ENCODE peak calls at places on chromosomes 13 and 19, in nine cellular contexts. Q is fibroblast of lung; A is Panc1; Y is RWPE1; B is small intestine; O is tibial nerve; V is foreskin keratinocyte; M is heart right ventricle; L is CD4-positive, alpha-beta T cell. J is an unnamed sample.

GRCh38 chr13:27551563-27551962 is 68.8 kb downstream of the LNX2 start:
- DNase-seq in Y (no peak), A (no peak), L (no peak), V (no peak), O (no peak), Q (no peak), M (no peak), B (peak), J (no peak)

GRCh38 chr19:55091126-55091910 is 15.6 kb downstream of the EPS8L1 start:
- DNase-seq in O (no peak), Y (no peak), A (no peak), V (no peak), Q (no peak), M (no peak), B (no peak), L (no peak), J (no peak)

GRCh38 chr13:53142301-53142700 is 113.7 kb downstream of the OLFM4 start:
- DNase-seq in L (no peak), Y (no peak), O (no peak), A (no peak), B (no peak), V (no peak), M (no peak), Q (peak), J (no peak)

GRCh38 chr13:98676239-98676638 is 76.2 kb downstream of the SLC15A1 start:
- DNase-seq in M (no peak), Y (no peak), O (no peak), A (no peak), L (no peak), V (peak), Q (no peak), B (no peak), J (no peak)

GRCh38 chr19:31718041-31718440 is 368.8 kb upstream of the TSHZ3 start:
- DNase-seq in A (no peak), L (no peak), Y (no peak), M (no peak), B (no peak), Q (peak), O (no peak), V (peak), J (no peak)

GRCh38 chr19:46351241-46352041 is 4.6 kb downstream of the PPP5C start:
- DNase-seq in Y (peak), O (no peak), M (peak), Q (peak), B (peak), A (no peak), V (peak), L (no peak), J (no peak)

GRCh38 chr13:111857846-111858560 is 208.9 kb upstream of the SOX1 start:
- DNase-seq in A (no peak), L (no peak), Y (no peak), B (no peak), V (no peak), O (no peak), Q (no peak), M (no peak), J (no peak)

GRCh38 chr19:24054044-24054935 is 32.7 kb upstream of the ZNF254 start:
- DNase-seq in L (no peak), Y (peak), Q (peak), V (peak), A (peak), M (no peak), B (no peak), O (no peak), J (no peak)

GRCh38 chr19:54707932-54708331 is 16.3 kb upstream of the KIR3DL3 start:
- DNase-seq in V (no peak), M (no peak), L (no peak), O (no peak), Y (no peak), B (peak), Q (no peak), A (no peak), J (no peak)

GRCh38 chr13:44159633-44160279 is 213.9 kb upstream of the SERP2 start:
- DNase-seq in B (no peak), Q (peak), O (no peak), Y (peak), M (no peak), L (no peak), A (peak), V (peak), J (no peak)

GRCh38 chr13:48660356-48661076 is 6.8 kb downstream of the CYSLTR2 start:
- DNase-seq in Q (no peak), O (no peak), A (no peak), L (no peak), M (no peak), Y (no peak), V (no peak), B (no peak), J (no peak)

GRCh38 chr13:110993788-110994187 is 78.9 kb upstream of the ANKRD10 start:
- DNase-seq in O (no peak), Q (no peak), B (no peak), L (no peak), M (no peak), Y (no peak), V (no peak), A (no peak), J (no peak)

GRCh38 chr13:65909501-65909900 is 1320.6 kb downstream of the PCDH9 start:
- DNase-seq in M (no peak), Y (no peak), V (no peak), Q (no peak), A (no peak), O (no peak), L (no peak), B (no peak), J (no peak)

GRCh38 chr19:9641810-9642209 is 20.8 kb upstream of the ZNF561 start:
- DNase-seq in M (no peak), B (peak), V (no peak), Y (no peak), Q (no peak), O (no peak), L (no peak), A (no peak), J (no peak)

GRCh38 chr13:51298812-51299211 is 40.7 kb upstream of the SERPINE3 start:
- DNase-seq in B (no peak), M (no peak), V (no peak), A (no peak), Q (peak), L (no peak), Y (no peak), O (no peak), J (no peak)

GRCh38 chr13:44142911-44143665 is 230.5 kb upstream of the SERP2 start:
- DNase-seq in A (no peak), O (no peak), Q (peak), Y (peak), L (no peak), B (peak), M (no peak), V (peak), J (no peak)

GRCh38 chr19:3319643-3320353 is 46.6 kb upstream of the NFIC start:
- DNase-seq in B (no peak), A (no peak), V (no peak), Q (peak), Y (no peak), M (no peak), L (no peak), O (no peak), J (no peak)

GRCh38 chr19:2016041-2016807 is 710 bp upstream of the BTBD2 start:
- DNase-seq in Y (peak), A (no peak), L (peak), B (peak), M (peak), Q (peak), V (peak), O (peak), J (peak)

GRCh38 chr13:23330356-23330755 is 103.1 kb downstream of the SACS start:
- DNase-seq in M (no peak), B (no peak), L (no peak), O (no peak), A (no peak), V (no peak), Q (peak), Y (no peak), J (no peak)

GRCh38 chr13:25881136-25881926 is 170.5 kb downstream of the SHISA2 start:
- DNase-seq in Q (peak), A (no peak), M (no peak), V (no peak), L (no peak), Y (no peak), O (no peak), B (no peak), J (no peak)

GRCh38 chr13:91361755-91362271 is 14.3 kb downstream of the MIR17HG start:
- DNase-seq in Q (no peak), A (no peak), V (no peak), B (no peak), Y (no peak), M (no peak), L (no peak), O (no peak), J (no peak)

GRCh38 chr13:98563071-98563470 is 13.8 kb downstream of the STK24 start:
- DNase-seq in O (no peak), V (no peak), A (no peak), M (no peak), Y (no peak), B (no peak), L (peak), Q (no peak), J (peak)

GRCh38 chr19:30144242-30144758 is 202.3 kb downstream of the URI1 start:
- DNase-seq in B (no peak), O (no peak), M (no peak), Y (no peak), Q (no peak), L (no peak), V (no peak), A (no peak), J (no peak)

GRCh38 chr13:105616313-105617075 is 919.0 kb downstream of the EFNB2 start:
- DNase-seq in O (no peak), V (no peak), Q (peak), L (no peak), M (no peak), B (no peak), Y (no peak), A (no peak), J (no peak)

DNA sequence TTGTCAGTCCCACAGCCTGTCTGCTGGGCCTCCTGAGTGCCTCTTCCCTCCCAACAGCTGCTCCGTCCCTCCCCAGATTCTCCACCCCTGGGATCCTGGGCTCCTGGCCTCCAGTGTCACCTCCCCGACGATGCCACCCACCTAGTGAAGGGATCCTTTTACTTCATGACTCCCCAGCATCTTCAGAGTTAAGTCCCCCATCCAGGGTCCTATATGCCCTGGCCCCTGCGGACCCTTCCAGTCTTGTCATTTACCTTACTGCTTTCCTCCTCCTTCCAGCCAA is 4.5 kb upstream of the PRX start:
- DNase-seq in B (no peak), A (no peak), Y (no peak), O (no peak), Q (no peak), M (no peak), V (no peak), L (no peak), J (no peak)
- H3K27ac ChIP-seq in B (no peak), A (peak), Y (peak), O (peak), Q (no peak), M (peak), V (no peak), L (no peak), J (no peak)

DNA sequence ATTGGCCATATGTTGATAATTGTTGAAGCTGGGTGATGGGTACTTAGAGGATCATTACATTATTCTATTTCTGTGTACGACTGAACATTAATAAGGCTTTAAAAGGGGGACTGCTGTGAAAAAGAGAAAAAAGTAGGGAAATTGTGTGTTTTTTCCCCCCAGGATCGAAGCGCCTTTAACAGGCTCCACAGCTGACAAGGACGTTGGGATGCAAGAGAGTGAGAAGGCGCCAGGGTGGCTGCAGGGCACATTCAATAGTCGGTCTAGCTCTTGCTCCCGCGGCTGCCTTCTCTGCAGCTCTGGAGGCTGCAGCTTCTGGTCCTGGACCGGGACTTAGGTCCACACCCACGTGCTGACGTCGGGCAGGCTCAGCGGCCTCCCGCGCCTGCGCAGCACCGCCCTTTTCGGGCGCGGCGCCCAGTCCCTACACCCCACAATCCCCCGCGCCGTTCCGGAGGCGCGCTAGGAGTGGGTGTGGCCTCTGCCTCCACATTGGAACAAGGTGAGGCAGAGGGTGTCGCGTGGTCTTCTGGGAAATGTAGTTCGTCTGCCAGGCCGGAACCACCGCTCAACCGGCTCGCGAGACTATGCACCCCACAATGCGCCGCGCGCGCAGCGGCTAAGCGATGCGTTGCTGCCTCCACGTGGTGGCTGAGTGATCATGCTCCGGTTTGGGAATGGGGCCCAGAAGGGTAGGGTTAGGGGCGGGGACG is 4.9 kb upstream of the LRFN3 start:
- DNase-seq in A (peak), L (peak), V (peak), O (peak), Q (peak), M (peak), B (peak), Y (peak), J (peak)
- H3K27ac ChIP-seq in A (peak), L (peak), V (no peak), O (peak), Q (no peak), M (peak), B (peak), Y (peak), J (peak)

GRCh38 chr13:20590568-20590967 is 23.6 kb downstream of the IFT88 start:
- DNase-seq in V (no peak), B (peak), Q (no peak), M (no peak), L (no peak), Y (no peak), A (no peak), O (no peak), J (no peak)
- H3K27ac ChIP-seq in V (no peak), B (no peak), Q (no peak), M (no peak), L (no peak), Y (no peak), A (no peak), O (no peak), J (no peak)

GRCh38 chr13:109883181-109884180 is 97.1 kb upstream of the IRS2 start:
- DNase-seq in M (no peak), A (no peak), O (no peak), V (no peak), L (no peak), Q (no peak), B (peak), Y (no peak), J (no peak)
- H3K27ac ChIP-seq in M (no peak), A (no peak), O (no peak), V (no peak), L (no peak), Q (no peak), B (no peak), Y (no peak), J (no peak)

DNA sequence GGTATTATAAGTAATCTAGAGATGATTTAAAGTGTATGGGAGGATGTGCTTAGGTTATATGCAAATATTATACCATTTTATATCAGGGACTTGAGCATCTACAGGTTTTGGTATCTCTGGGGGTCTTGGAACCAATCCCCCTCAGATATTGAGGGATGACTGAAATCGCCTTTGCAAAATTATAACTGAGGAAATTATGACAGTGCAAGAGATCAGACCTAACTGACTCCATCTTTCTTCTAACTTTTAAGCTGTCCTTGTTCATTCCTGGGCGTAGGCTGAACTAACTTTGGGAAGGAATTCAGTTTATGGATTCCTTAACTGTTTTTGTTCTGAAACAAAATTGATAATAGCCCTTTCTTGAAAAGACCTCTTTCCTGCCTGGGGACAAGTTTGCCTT is 190.7 kb upstream of the KL start:
- DNase-seq in B (no peak), M (no peak), A (no peak), Q (no peak), L (no peak), O (no peak), Y (no peak), V (no peak), J (no peak)
- H3K27ac ChIP-seq in B (no peak), M (no peak), A (no peak), Q (peak), L (no peak), O (no peak), Y (no peak), V (no peak), J (no peak)

GRCh38 chr19:16134510-16134909 is 9.0 kb upstream of the HSH2D start:
- DNase-seq in A (no peak), L (no peak), Q (no peak), V (no peak), B (no peak), O (no peak), M (no peak), Y (no peak), J (no peak)

GRCh38 chr19:16136185-16137067 is 7.1 kb upstream of the HSH2D start:
- DNase-seq in V (no peak), L (no peak), Y (no peak), B (peak), A (no peak), M (no peak), O (no peak), Q (no peak), J (no peak)

GRCh38 chr19:16131648-16132047 is 11.8 kb upstream of the HSH2D start:
- DNase-seq in M (no peak), Q (no peak), V (no peak), Y (no peak), A (no peak), L (no peak), O (no peak), B (no peak), J (no peak)

GRCh38 chr19:16133818-16134217 is 9.7 kb upstream of the HSH2D start:
- DNase-seq in Y (no peak), A (no peak), O (no peak), B (no peak), M (no peak), V (no peak), Q (no peak), L (no peak), J (no peak)

DNA sequence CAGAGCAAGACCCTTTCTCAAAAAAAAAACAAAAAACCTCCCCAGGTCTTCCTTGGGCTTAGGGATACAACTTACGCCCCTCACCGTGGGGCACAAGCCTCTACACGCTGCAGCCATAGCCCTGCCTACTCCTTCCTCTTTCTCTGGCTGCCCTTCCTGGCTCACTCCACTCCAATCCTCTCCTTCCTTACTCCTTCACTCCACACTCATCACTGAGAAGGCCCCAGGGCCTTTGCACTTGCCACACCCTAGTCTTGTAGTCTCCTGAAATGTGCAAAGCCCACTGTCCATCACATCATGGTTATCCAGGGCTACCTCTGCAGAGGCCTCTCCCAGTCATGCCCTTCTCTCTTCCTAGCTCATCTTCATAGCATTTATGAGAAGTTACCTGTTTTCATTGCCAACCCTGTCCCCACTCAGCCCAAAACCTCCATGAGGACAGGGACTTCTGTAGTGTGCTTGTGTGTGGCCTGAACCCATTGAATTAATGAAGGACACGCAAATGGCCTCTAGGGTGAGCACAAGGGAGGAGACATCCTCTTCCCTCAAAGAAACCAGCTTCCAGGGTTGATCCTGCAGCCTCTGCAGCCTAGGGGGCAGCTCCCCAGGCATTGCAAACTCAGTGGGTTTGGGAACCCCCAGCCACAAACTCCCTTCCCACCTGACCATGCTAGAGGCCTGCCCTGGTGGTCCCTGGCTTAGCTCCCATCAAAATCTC is 7.9 kb upstream of the HSH2D start:
- DNase-seq in Y (no peak), M (no peak), B (no peak), O (no peak), A (no peak), L (no peak), V (no peak), Q (no peak), J (no peak)
- H3K27ac ChIP-seq in Y (no peak), M (no peak), B (no peak), O (no peak), A (no peak), L (no peak), V (no peak), Q (no peak), J (no peak)

DNA sequence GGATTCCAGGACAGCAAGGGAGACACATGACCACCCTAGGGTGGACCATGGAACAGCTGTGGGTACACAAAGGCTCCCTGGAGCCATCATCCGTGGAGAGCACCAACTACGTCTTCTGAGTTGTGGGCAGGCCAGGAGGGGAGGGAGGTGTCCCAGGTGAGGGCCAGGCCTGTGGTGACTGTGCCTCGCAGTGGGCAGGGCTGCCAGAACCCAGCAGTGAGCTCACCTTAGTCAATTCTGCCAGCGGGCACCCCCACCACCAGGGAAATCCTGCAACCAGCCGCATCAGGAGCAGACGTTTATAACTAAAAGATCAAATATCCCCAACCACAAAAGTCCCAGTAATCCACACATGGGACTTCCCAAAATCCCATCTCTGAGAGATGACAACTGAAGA is 19.6 kb downstream of the ELL start:
- DNase-seq in Y (no peak), L (no peak), O (no peak), M (no peak), Q (no peak), V (no peak), A (no peak), B (no peak), J (no peak)
- H3K27ac ChIP-seq in Y (peak), L (no peak), O (no peak), M (peak), Q (no peak), V (no peak), A (no peak), B (no peak), J (peak)

GRCh38 chr13:113879506-113880360 is 15.9 kb upstream of the GAS6 start:
- DNase-seq in Y (no peak), L (no peak), O (no peak), M (peak), V (no peak), B (no peak), A (no peak), Q (no peak), J (no peak)
- H3K27ac ChIP-seq in Y (no peak), L (no peak), O (no peak), M (no peak), V (no peak), B (no peak), A (no peak), Q (no peak), J (no peak)

J was measured in CD4-positive, alpha-beta memory T cell.